ENCODE peak calls at places on chromosomes 1 and 21, in nine cellular contexts. P is EL; U is mesothelial cell of epicardium; D is dorsolateral prefrontal cortex; Q is CD4-positive, alpha-beta T cell; T is EH; J is heart right ventricle; R is PC-3; F is ovary. Z is an unnamed sample.
A peak's percentile ranks its signal among the peaks of the same experiment; 100 is the strongest.

GRCh38 chr1:226551299-226551698 is 2.7 kb downstream of the STUM start:
- DNase-seq in R (no peak), J (no peak), P (no peak), Q (no peak), U (no peak), D (no peak), T (no peak), F (peak; percentile 65), Z (no peak)

GRCh38 chr1:111602974-111603373 is 16.6 kb upstream of the RAP1A start:
- DNase-seq in Q (no peak), F (no peak), R (no peak), J (no peak), P (no peak), T (no peak), D (no peak), U (no peak), Z (no peak)

GRCh38 chr1:100847481-100847880 is 47.2 kb downstream of the EXTL2 start:
- DNase-seq in P (peak; percentile 31), D (no peak), U (no peak), R (no peak), Q (no peak), F (no peak), J (no peak), T (peak; percentile 46), Z (no peak)

GRCh38 chr1:227937031-227937430 is 10.7 kb downstream of the WNT9A start:
- DNase-seq in T (no peak), J (no peak), U (no peak), D (peak; percentile 14), Q (no peak), P (no peak), R (peak; percentile 59), F (no peak), Z (peak; percentile 33)

GRCh38 chr21:20999567-21000169 is 1.5 kb downstream of the NCAM2 start:
- DNase-seq in T (peak; percentile 36), J (no peak), U (peak; percentile 55), R (peak; percentile 72), D (no peak), F (no peak), P (peak; percentile 41), Q (no peak), Z (no peak)

GRCh38 chr1:244344001-244344400 is 107.7 kb downstream of the ADSS2 start:
- DNase-seq in J (no peak), D (no peak), F (no peak), P (no peak), T (no peak), Q (no peak), U (no peak), R (no peak), Z (no peak)

GRCh38 chr1:34681481-34682451 is 73.1 kb upstream of the GJB5 start:
- DNase-seq in R (peak; percentile 80), U (peak; percentile 71), J (no peak), T (peak; percentile 26), D (peak; percentile 56), F (no peak), P (peak; percentile 26), Q (no peak), Z (no peak)

GRCh38 chr1:17612831-17613230 is 73.3 kb downstream of the ARHGEF10L start:
- DNase-seq in Q (no peak), P (no peak), R (no peak), U (no peak), D (no peak), F (no peak), T (no peak), J (no peak), Z (no peak)

GRCh38 chr1:205301220-205301821 is 20.2 kb downstream of the NUAK2 start:
- DNase-seq in Q (no peak), P (peak; percentile 99), F (peak; percentile 56), U (peak; percentile 82), J (no peak), T (peak; percentile 99), D (no peak), R (peak; percentile 56), Z (no peak)

GRCh38 chr1:208997726-208998312 is 585.7 kb upstream of the CAMK1G start:
- DNase-seq in U (no peak), J (no peak), Q (no peak), P (peak; percentile 31), T (peak; percentile 36), D (no peak), R (peak; percentile 72), F (no peak), Z (no peak)

GRCh38 chr1:20496241-20496661 is 10.2 kb upstream of the CAMK2N1 start:
- DNase-seq in D (no peak), P (peak; percentile 84), R (peak; percentile 98), U (no peak), Q (no peak), J (no peak), T (peak; percentile 78), F (no peak), Z (no peak)

GRCh38 chr1:29379438-29380073 is 143.2 kb downstream of the PTPRU start:
- DNase-seq in J (no peak), T (peak; percentile 30), R (peak; percentile 66), Q (no peak), F (no peak), U (peak; percentile 21), P (peak; percentile 38), D (no peak), Z (no peak)

GRCh38 chr1:202664083-202664482 is 46.2 kb downstream of the SYT2 start:
- DNase-seq in D (no peak), P (peak; percentile 31), R (peak; percentile 19), F (no peak), U (no peak), J (no peak), Q (no peak), T (peak; percentile 30), Z (no peak)

GRCh38 chr1:86419277-86419903 is 4.6 kb upstream of the CLCA2 start:
- DNase-seq in J (no peak), R (peak; percentile 64), T (peak; percentile 32), D (no peak), Q (peak; percentile 25), F (no peak), U (no peak), P (peak; percentile 35), Z (no peak)

GRCh38 chr1:77514871-77515776 is 167.3 kb downstream of the ZZZ3 start:
- DNase-seq in T (peak; percentile 86), F (no peak), U (no peak), P (peak; percentile 83), R (no peak), Q (no peak), J (peak; percentile 36), D (peak; percentile 75), Z (no peak)

GRCh38 chr1:20474333-20474975 is 11.6 kb downstream of the CAMK2N1 start:
- DNase-seq in T (peak; percentile 28), R (no peak), P (no peak), Q (no peak), J (no peak), U (no peak), D (no peak), F (no peak), Z (no peak)

GRCh38 chr1:109751531-109752260 is 10.9 kb upstream of the GSTM3 start:
- DNase-seq in U (no peak), P (no peak), D (no peak), J (no peak), R (no peak), T (no peak), Q (no peak), F (no peak), Z (peak; percentile 34)

GRCh38 chr1:109267743-109268300 is 15.1 kb downstream of the PSRC1 start:
- DNase-seq in D (peak; percentile 49), T (no peak), Q (no peak), U (no peak), P (no peak), F (no peak), R (no peak), J (no peak), Z (peak; percentile 46)

GRCh38 chr1:11059166-11059989 is 440 bp downstream of the SRM start:
- DNase-seq in U (peak; percentile 48), P (no peak), J (no peak), F (peak; percentile 31), R (no peak), Q (no peak), T (peak; percentile 14), D (no peak), Z (no peak)

Z was measured in Right ventricle myocardium inferior.